ENCODE peak calls at places on chromosomes 13 and 19, in four cellular contexts. T is kidney epithelial cell; F is fibroblast of pulmonary artery; I is CD4-positive, alpha-beta T cell. U is an unnamed sample.

GRCh38 chr19:32363175-32363574 is 17.8 kb downstream of the ZNF507 start:
- DNase-seq in F (peak; percentile 61), T (no peak), I (no peak), U (peak; percentile 86)

GRCh38 chr19:48991823-48992570 is 1.1 kb downstream of the GYS1 start:
- DNase-seq in T (peak; percentile 43), I (no peak), F (peak; percentile 82), U (peak; percentile 85)

GRCh38 chr13:42007844-42008243 is 40.6 kb upstream of the DGKH start:
- DNase-seq in I (no peak), F (peak; percentile 67), T (peak; percentile 28), U (no peak)

GRCh38 chr13:31174018-31174417 is 12.3 kb upstream of the HSPH1 start:
- DNase-seq in F (peak; percentile 69), T (no peak), I (no peak), U (peak; percentile 23)

GRCh38 chr19:980133-980998 is 3.8 kb upstream of the WDR18 start:
- DNase-seq in F (no peak), T (no peak), I (no peak), U (peak; percentile 72)

GRCh38 chr19:17665058-17665457 is 23.1 kb downstream of the UNC13A start:
- DNase-seq in F (no peak), I (no peak), T (no peak), U (no peak)

GRCh38 chr13:25973085-25973484 is 78.7 kb downstream of the SHISA2 start:
- DNase-seq in F (no peak), I (no peak), T (no peak), U (no peak)

GRCh38 chr19:6767081-6767356 is 216 bp downstream of the SH2D3A start:
- DNase-seq in T (no peak), I (no peak), F (no peak), U (no peak)

GRCh38 chr13:92354583-92354982 is 872.0 kb upstream of the GPC6 start:
- DNase-seq in I (no peak), T (peak; percentile 14), F (peak; percentile 20), U (no peak)

GRCh38 chr13:51625555-51626345 is 41.5 kb downstream of the WDFY2 start:
- DNase-seq in I (no peak), T (no peak), F (peak; percentile 54), U (no peak)

GRCh38 chr19:5451494-5451893 is 3.7 kb upstream of the ZNRF4 start:
- DNase-seq in F (no peak), T (no peak), I (no peak), U (no peak)

GRCh38 chr13:70964124-70964523 is 855.9 kb upstream of the KLHL1 start:
- DNase-seq in T (no peak), I (no peak), F (peak; percentile 13), U (no peak)

GRCh38 chr13:70842062-70842644 is 733.9 kb upstream of the KLHL1 start:
- DNase-seq in I (no peak), F (no peak), T (no peak), U (no peak)

GRCh38 chr13:87884874-87885273 is 213.7 kb downstream of the SLITRK5 start:
- DNase-seq in F (peak; percentile 10), T (peak; percentile 7), I (no peak), U (no peak)

GRCh38 chr13:34070006-34070405 is 252.1 kb downstream of the RFC3 start:
- DNase-seq in T (no peak), I (no peak), F (peak; percentile 15), U (no peak)

GRCh38 chr13:31225998-31226675 is 26.4 kb downstream of the B3GLCT start:
- DNase-seq in F (no peak), I (no peak), T (no peak), U (no peak)

GRCh38 chr13:32019612-32020233 is 11.9 kb upstream of the FRY start:
- DNase-seq in I (no peak), F (peak; percentile 88), T (peak; percentile 28), U (peak; percentile 82)

DNA sequence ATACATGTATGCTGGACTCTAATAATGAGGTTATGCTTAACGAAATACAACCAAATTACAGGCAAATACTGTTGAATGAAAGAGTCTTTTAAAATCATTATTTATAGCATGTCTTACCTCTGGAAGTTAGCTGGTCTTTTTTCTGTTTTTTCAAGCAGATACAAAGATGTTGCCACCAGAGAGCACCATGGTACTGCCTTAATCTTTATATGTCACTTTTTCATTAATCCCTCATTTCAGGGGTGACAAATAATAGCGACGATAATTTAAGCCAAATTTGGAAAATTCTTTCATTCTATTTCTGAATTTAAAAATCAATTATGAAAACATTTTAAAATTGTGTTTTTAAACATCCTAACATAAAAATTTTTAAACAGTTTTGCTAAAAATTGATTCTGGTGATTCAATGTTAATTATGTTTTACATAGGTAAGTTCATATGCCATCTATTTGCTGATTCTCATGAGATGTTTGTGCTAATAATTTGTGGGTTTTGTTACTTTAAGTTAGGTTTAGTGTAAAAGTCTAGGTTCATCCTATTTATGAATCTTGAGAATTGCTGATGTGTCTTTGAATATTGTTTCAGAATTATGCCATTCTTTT is 379.3 kb upstream of the SGCG start:
- DNase-seq in F (peak; percentile 20), T (no peak), I (no peak), U (peak; percentile 30)
- TF ChIP-seq CTCF in F (no peak), T (peak; percentile 27), I (no peak), U (peak; percentile 41)

GRCh38 chr19:47698631-47699359 is 14.4 kb upstream of the EHD2 start:
- DNase-seq in F (no peak), T (no peak), I (no peak), U (no peak)
- TF ChIP-seq CTCF in F (no peak), T (no peak), I (no peak), U (no peak)

GRCh38 chr13:93635687-93636086 is 409.1 kb downstream of the GPC6 start:
- DNase-seq in F (peak; percentile 41), T (no peak), I (no peak), U (peak; percentile 15)
- TF ChIP-seq CTCF in F (no peak), T (no peak), I (no peak), U (no peak)

DNA sequence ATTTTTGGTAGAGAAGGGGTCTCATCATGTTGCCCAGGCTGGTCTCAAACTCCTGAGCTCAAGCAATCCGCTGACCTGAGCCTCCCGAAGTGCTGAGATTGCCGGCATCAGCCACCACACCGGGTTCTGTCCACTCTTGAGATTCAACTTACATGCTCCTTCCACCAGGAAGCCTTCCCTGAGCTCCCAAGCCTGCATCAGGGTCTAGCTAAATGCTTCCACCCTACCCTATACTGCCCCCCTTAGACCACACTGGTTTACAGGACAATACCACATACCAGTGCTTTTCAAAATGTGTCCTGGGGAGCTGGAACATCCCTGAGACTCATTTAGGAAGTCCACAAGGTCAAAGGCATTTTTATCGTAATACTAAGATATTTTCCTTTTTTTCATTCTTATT is 15.1 kb upstream of the CACNG8 start:
- DNase-seq in F (peak; percentile 36), I (no peak), T (no peak), U (no peak)
- TF ChIP-seq CTCF in F (peak; percentile 36), I (no peak), T (no peak), U (no peak)

GRCh38 chr19:45774765-45775164 is 5.7 kb upstream of the SIX5 start:
- DNase-seq in I (no peak), T (no peak), F (no peak), U (no peak)
- TF ChIP-seq CTCF in I (no peak), T (no peak), F (no peak), U (no peak)

GRCh38 chr19:14198384-14199376 is 7.3 kb downstream of the ADGRL1 start:
- DNase-seq in F (peak; percentile 22), T (no peak), I (no peak), U (peak; percentile 26)
- TF ChIP-seq CTCF in F (peak; percentile 6), T (peak; percentile 13), I (no peak), U (peak; percentile 21)

GRCh38 chr13:36395280-36395679 is 37.0 kb upstream of the CCNA1 start:
- DNase-seq in T (no peak), I (no peak), F (peak; percentile 77), U (peak; percentile 67)
- TF ChIP-seq CTCF in T (peak; percentile 59), I (no peak), F (peak; percentile 65), U (peak; percentile 57)